ENCODE peak calls at places on chromosomes 6 and 20, in nine cellular contexts. Z is GM10248; J is brain microvascular endothelial cell; O is CD8-positive, alpha-beta T cell; P is pancreas; M is IMR-90; E is H9; B is cardiac fibroblast; S is endothelial cell. U is an unnamed sample.

GRCh38 chr6:39047434-39048327 is 900 bp upstream of the GLP1R start:
- DNase-seq in B (no peak), P (no peak), Z (no peak), S (no peak), O (no peak), E (peak), J (no peak), M (no peak), U (no peak)

GRCh38 chr6:4774715-4775590 is 1.3 kb upstream of the CDYL start:
- DNase-seq in Z (peak), E (peak), J (peak), B (no peak), M (no peak), P (peak), O (peak), S (peak), U (peak)

GRCh38 chr6:126063512-126064146 is 77.3 kb downstream of the TRMT11 start:
- DNase-seq in B (peak), M (peak), Z (no peak), J (peak), S (no peak), P (no peak), E (no peak), O (no peak), U (no peak)

GRCh38 chr20:4488407-4489339 is 233.0 kb upstream of the PRND start:
- DNase-seq in B (peak), J (peak), P (no peak), E (no peak), Z (no peak), S (no peak), O (no peak), M (peak), U (no peak)

GRCh38 chr20:58705525-58705924 is 12.9 kb downstream of the NPEPL1 start:
- DNase-seq in B (no peak), J (no peak), M (no peak), E (no peak), O (no peak), Z (no peak), P (no peak), S (no peak), U (no peak)

GRCh38 chr20:45845452-45845851 is 11.7 kb downstream of the ACOT8 start:
- DNase-seq in P (no peak), O (no peak), S (no peak), Z (no peak), M (no peak), E (no peak), B (no peak), J (no peak), U (no peak)

GRCh38 chr6:16352258-16352635 is 113.9 kb downstream of the GMPR start:
- DNase-seq in P (no peak), S (no peak), M (peak), O (no peak), Z (no peak), E (no peak), B (peak), J (peak), U (no peak)

GRCh38 chr6:53325785-53326184 is 23.0 kb downstream of the ELOVL5 start:
- DNase-seq in O (no peak), P (no peak), B (no peak), M (no peak), E (no peak), S (no peak), J (no peak), Z (no peak), U (no peak)

GRCh38 chr20:44035924-44036323 is 121.3 kb downstream of the TOX2 start:
- DNase-seq in B (no peak), J (no peak), M (no peak), P (no peak), Z (no peak), O (no peak), S (no peak), E (no peak), U (no peak)

GRCh38 chr20:41145317-41145716 is 8.0 kb downstream of the PLCG1 start:
- DNase-seq in O (no peak), P (no peak), Z (no peak), B (no peak), M (no peak), E (no peak), S (no peak), J (no peak), U (no peak)

GRCh38 chr6:31114540-31114876 is at the start of gene PSORS1C1:
- DNase-seq in M (peak), P (no peak), B (peak), S (no peak), O (no peak), J (peak), Z (no peak), E (peak), U (no peak)

GRCh38 chr6:108174371-108175175 is 8.8 kb downstream of the NR2E1 start:
- DNase-seq in B (peak), M (peak), P (no peak), O (peak), Z (no peak), J (peak), E (peak), S (peak), U (no peak)

GRCh38 chr6:37906121-37906520 is 86.6 kb downstream of the ZFAND3 start:
- DNase-seq in J (no peak), P (no peak), S (no peak), O (no peak), B (peak), E (no peak), Z (no peak), M (peak), U (no peak)

GRCh38 chr6:3455490-3456394 is 1.1 kb downstream of the SLC22A23 start:
- DNase-seq in B (peak), J (no peak), P (peak), Z (no peak), S (peak), M (no peak), E (peak), O (peak), U (no peak)

GRCh38 chr6:138795809-138796469 is at the start of gene ECT2L:
- DNase-seq in P (peak), M (no peak), S (peak), E (peak), O (no peak), Z (no peak), B (peak), J (peak), U (no peak)

GRCh38 chr6:169371344-169372144 is 117.9 kb upstream of the THBS2 start:
- DNase-seq in S (no peak), E (peak), B (peak), J (no peak), M (peak), O (no peak), Z (no peak), P (no peak), U (no peak)

GRCh38 chr6:86192123-86192522 is 549.4 kb upstream of the SYNCRIP start:
- DNase-seq in O (no peak), J (peak), E (peak), M (no peak), P (no peak), S (no peak), Z (no peak), B (peak), U (no peak)

GRCh38 chr6:105561501-105561900 is 158.6 kb upstream of the PREP start:
- DNase-seq in Z (no peak), M (no peak), O (no peak), E (no peak), S (no peak), B (no peak), J (no peak), P (no peak), U (no peak)

GRCh38 chr20:40939667-40940066 is 89.0 kb upstream of the TOP1 start:
- DNase-seq in J (no peak), S (no peak), Z (no peak), E (no peak), M (no peak), O (no peak), B (no peak), P (no peak), U (no peak)

GRCh38 chr6:89611666-89612065 is 26.9 kb downstream of the LYRM2 start:
- DNase-seq in E (no peak), S (no peak), J (peak), P (no peak), M (peak), O (no peak), B (peak), Z (no peak), U (no peak)

GRCh38 chr6:27251672-27252251 is 4.3 kb downstream of the PRSS16 start:
- DNase-seq in J (peak), O (peak), P (peak), S (peak), B (peak), M (peak), Z (peak), E (peak), U (peak)

GRCh38 chr6:163739968-163740367 is 325.4 kb downstream of the QKI start:
- DNase-seq in E (no peak), J (no peak), S (no peak), O (no peak), M (no peak), B (no peak), Z (no peak), P (no peak), U (no peak)

GRCh38 chr6:158143700-158144099 is 24.4 kb downstream of the SERAC1 start:
- DNase-seq in M (peak), S (peak), E (peak), B (peak), P (no peak), Z (peak), J (no peak), O (no peak), U (no peak)

GRCh38 chr20:6122111-6122872 is 538 bp downstream of the FERMT1 start:
- DNase-seq in M (peak), S (no peak), B (peak), Z (no peak), J (peak), E (peak), O (no peak), P (no peak), U (no peak)

GRCh38 chr6:15586528-15586927 is 76.3 kb downstream of the DTNBP1 start:
- DNase-seq in B (peak), M (no peak), Z (no peak), O (no peak), J (no peak), S (no peak), P (no peak), E (no peak), U (no peak)

DNA sequence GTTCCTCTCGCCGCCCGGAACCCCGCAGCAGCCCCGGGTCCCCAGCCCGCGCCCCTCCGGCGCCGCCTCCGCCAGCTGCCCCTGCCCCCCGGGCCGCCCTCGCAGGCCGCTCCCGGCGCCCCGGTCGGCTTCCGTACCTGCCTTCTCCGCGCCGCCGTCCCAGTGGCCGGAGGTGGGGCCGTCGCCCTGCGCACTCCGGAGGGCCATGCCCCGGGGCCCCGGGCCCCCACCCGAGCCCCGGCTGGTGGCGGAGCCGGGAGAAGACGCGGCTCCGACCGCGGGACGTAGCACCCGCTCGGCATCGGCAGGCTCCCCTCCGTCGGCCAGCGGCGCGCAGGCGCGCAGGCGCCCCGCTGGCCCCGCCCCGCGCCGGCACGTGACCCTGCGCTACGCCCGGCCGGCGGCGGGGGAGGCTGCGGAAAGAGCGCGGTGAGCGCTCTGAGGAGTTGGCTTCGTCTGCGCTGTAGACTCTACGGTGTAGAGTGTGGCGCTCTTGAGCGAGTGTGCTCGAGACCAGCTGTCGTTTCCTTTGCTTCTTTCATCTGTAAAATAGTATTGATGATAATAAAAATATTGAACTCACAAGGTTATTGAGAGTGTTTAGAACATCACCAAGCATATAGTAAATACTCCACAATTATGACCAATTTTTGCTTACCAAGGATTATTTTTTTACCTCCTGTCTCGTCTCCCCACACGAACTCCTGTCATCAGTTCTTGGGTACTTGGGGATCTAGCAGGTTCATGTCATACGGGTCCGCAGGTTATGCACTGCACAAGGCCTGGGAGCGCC is at the start of gene TBC1D20:
- DNase-seq in O (peak), B (peak), E (peak), M (peak), S (peak), P (peak), Z (peak), J (peak), U (peak)
- TF ChIP-seq CTCF in O (no peak), B (peak), E (peak), M (peak), S (no peak), P (no peak), Z (peak), J (peak), U (no peak)

GRCh38 chr6:148528292-148528691 is 185.7 kb downstream of the SASH1 start:
- DNase-seq in Z (no peak), P (no peak), O (no peak), J (no peak), E (no peak), M (peak), S (no peak), B (peak), U (no peak)
- TF ChIP-seq CTCF in Z (no peak), P (no peak), O (no peak), J (peak), E (peak), M (peak), S (no peak), B (peak), U (no peak)

DNA sequence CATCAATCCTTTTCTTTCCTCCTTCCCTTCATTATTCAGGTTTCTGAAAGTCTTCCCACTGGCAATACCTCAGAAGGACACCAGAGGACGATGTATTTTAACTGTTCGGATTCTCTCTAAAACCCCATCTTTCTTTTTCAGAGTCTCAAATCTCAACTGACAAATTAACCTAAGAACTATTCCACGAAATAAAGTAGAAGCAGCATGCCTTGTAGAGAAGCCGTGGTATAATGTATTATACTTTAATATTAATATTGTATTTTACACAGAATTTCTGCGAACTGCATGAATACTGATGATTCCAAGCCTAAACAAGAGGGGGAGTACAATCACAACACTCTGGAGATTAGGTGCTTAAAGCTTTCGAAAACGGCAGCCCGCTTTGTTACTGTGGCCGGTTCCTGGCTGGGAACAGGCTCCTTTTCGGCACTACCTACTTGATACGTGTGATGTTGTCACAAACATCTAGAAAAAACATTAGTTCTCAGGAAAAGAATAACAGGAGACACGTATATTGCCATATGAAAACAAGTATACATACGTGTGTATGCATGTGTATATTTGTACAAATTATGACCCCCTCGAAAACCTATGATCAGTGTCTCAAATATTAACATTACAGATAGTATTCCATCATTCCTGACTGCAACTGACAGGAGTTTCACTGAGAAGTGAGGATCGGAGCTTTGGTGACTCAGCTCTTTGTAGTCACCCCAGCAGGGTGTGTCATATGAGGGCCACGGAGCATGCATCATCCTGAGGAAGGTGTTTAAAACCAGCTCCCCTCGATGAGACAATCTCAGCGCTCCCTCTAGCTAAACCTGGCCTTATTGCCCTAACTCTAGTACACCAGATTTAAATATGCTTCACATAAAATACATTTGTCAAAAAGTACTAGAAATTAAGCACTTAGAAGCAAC is 319.7 kb upstream of the TCF21 start:
- DNase-seq in B (peak), P (no peak), S (peak), M (peak), Z (peak), J (peak), E (peak), O (peak), U (no peak)
- TF ChIP-seq CTCF in B (peak), P (peak), S (peak), M (peak), Z (peak), J (peak), E (peak), O (peak), U (peak)

DNA sequence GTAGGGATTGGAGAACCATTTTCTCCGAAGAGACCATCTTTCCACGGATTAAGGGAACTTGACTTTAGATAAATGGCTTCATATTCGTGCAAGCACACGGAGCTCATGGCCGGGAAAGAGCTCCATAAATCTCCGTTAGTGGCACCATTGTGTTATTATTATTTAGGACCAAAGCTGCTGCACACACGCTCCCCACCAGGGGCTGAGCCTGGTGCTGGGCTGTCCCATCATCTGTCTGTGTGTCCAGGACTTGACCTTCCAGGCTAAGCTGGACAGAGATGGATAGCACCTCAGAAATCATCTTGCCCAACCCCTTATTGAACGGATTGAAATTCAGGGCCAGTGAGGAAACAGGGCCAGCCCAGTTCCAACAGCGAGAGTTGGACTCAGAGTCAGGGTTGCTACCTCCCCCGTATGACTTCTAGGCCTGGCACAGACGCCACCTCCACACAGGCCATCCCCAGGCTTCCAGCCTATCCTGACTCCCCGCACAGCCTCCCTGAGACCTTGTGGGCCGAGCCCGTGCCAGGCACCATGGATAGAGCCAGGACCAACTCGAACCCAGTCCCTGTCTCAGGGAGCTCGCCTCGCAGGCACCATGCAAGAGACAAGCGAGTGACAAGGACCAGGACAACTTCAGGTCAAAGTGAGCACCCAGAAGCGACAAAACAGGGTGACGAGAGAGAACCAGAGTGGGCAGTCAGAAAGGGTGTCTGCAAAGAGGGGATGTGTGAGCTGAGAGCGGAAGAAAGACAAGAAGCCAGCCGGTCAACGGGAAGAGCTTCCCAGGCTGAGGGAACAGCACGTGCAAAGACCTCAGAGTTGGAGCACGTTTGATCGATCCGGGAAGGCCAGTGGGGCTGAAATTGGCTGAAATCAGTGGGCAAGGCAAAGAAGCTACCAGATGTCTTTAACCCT is 45.4 kb downstream of the KIAA1755 start:
- DNase-seq in B (no peak), S (no peak), P (no peak), O (no peak), E (no peak), J (peak), Z (no peak), M (no peak), U (no peak)
- TF ChIP-seq CTCF in B (peak), S (peak), P (no peak), O (no peak), E (peak), J (peak), Z (no peak), M (no peak), U (no peak)

DNA sequence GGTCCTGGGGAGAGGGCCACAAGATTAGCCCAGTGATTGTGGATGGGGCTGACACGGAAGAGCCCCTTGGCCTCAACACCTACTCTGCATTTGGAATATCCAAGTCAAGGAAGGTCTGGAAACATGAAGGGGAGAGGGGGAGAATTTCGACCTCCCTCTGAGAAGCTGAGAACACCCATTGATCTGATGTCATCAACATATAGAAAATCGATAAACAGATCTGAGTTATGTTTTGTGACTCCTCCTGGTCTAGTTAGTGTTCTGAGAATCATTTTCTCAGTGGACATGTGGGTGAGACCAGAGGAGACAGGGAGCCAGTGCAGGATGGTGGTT is 108.0 kb downstream of the SLC22A3 start:
- DNase-seq in E (no peak), J (no peak), S (no peak), B (no peak), M (no peak), P (no peak), O (no peak), Z (no peak), U (no peak)
- TF ChIP-seq CTCF in E (no peak), J (no peak), S (peak), B (no peak), M (no peak), P (peak), O (peak), Z (no peak), U (peak)

DNA sequence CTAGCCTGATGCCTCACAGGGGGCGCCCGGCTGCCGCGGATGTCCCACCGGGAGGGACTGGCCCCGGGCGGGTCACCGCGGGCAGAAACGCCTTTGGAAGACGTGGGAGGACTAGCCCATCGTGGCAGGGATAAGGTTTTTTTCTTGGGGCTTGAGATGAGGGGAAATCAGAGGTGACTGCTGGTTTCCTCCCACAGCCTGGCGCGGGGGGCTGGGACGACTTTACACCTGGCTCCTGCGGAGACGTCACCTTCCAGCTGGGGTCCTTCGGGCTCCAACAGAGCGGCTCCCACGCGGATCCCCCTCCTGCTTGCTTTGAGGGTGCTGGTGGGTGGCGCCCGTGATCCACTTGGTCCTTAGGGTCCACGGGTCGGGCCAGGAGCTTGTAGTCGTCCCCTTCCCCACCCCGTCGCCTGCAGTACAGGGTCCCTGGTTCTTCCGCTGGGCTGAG is 11.4 kb downstream of the ULBP3 start:
- DNase-seq in M (no peak), J (no peak), B (no peak), P (no peak), O (no peak), Z (no peak), E (no peak), S (no peak), U (no peak)
- TF ChIP-seq CTCF in M (no peak), J (no peak), B (no peak), P (no peak), O (no peak), Z (no peak), E (no peak), S (no peak), U (no peak)

GRCh38 chr20:38387953-38388352 is 41.7 kb downstream of the LBP start:
- DNase-seq in P (no peak), E (no peak), O (no peak), J (no peak), B (no peak), S (no peak), M (no peak), Z (no peak), U (no peak)
- TF ChIP-seq CTCF in P (no peak), E (peak), O (no peak), J (peak), B (no peak), S (no peak), M (no peak), Z (no peak), U (no peak)

U was measured in natural killer cell.